ENCODE peak calls at places on chromosomes 1 and 21, in seven cellular contexts. One of them, this sample, is unnamed.

GRCh38 chr21:25944082-25944481 is 209.3 kb downstream of the GABPA start:
- DNase-seq in CD8-positive, alpha-beta T cell: no peak
- DNase-seq in astrocyte: no peak
- DNase-seq in tibial nerve: no peak
- DNase-seq in omental fat pad: no peak
- DNase-seq in psoas muscle: no peak
- DNase-seq in BJ: no peak
- DNase-seq in this sample: no peak

GRCh38 chr1:111733996-111734369 is 5.2 kb downstream of the INKA2 start:
- DNase-seq in omental fat pad: no peak
- DNase-seq in BJ: no peak
- DNase-seq in psoas muscle: no peak
- DNase-seq in astrocyte: no peak
- DNase-seq in CD8-positive, alpha-beta T cell: no peak
- DNase-seq in tibial nerve: peak; percentile 23
- DNase-seq in this sample: no peak

GRCh38 chr1:25774921-25775774 is 24.8 kb upstream of the SELENON start:
- DNase-seq in astrocyte: no peak
- DNase-seq in BJ: no peak
- DNase-seq in omental fat pad: no peak
- DNase-seq in psoas muscle: no peak
- DNase-seq in tibial nerve: no peak
- DNase-seq in CD8-positive, alpha-beta T cell: peak; percentile 96
- DNase-seq in this sample: no peak

GRCh38 chr1:208137144-208137682 is 107.0 kb downstream of the PLXNA2 start:
- DNase-seq in BJ: no peak
- DNase-seq in psoas muscle: no peak
- DNase-seq in tibial nerve: no peak
- DNase-seq in omental fat pad: no peak
- DNase-seq in CD8-positive, alpha-beta T cell: no peak
- DNase-seq in astrocyte: peak; percentile 48
- DNase-seq in this sample: no peak

GRCh38 chr1:104056786-104057185 is 307.1 kb downstream of the AMY1C start:
- DNase-seq in astrocyte: no peak
- DNase-seq in psoas muscle: no peak
- DNase-seq in BJ: no peak
- DNase-seq in tibial nerve: no peak
- DNase-seq in omental fat pad: no peak
- DNase-seq in CD8-positive, alpha-beta T cell: no peak
- DNase-seq in this sample: no peak

GRCh38 chr1:38275960-38276359 is 229.4 kb upstream of the POU3F1 start:
- DNase-seq in BJ: no peak
- DNase-seq in omental fat pad: no peak
- DNase-seq in tibial nerve: no peak
- DNase-seq in astrocyte: no peak
- DNase-seq in CD8-positive, alpha-beta T cell: no peak
- DNase-seq in psoas muscle: no peak
- DNase-seq in this sample: no peak

GRCh38 chr1:67696708-67697107 is 11.7 kb downstream of the GADD45A start:
- DNase-seq in psoas muscle: no peak
- DNase-seq in omental fat pad: no peak
- DNase-seq in astrocyte: no peak
- DNase-seq in CD8-positive, alpha-beta T cell: no peak
- DNase-seq in tibial nerve: no peak
- DNase-seq in BJ: no peak
- DNase-seq in this sample: no peak

GRCh38 chr1:192263436-192263835 is 53.4 kb upstream of the RGS21 start:
- DNase-seq in CD8-positive, alpha-beta T cell: no peak
- DNase-seq in BJ: peak; percentile 10
- DNase-seq in omental fat pad: no peak
- DNase-seq in psoas muscle: no peak
- DNase-seq in tibial nerve: no peak
- DNase-seq in astrocyte: peak; percentile 89
- DNase-seq in this sample: no peak

GRCh38 chr1:54653036-54653435 is 11.4 kb downstream of the MROH7 start:
- DNase-seq in psoas muscle: no peak
- DNase-seq in omental fat pad: no peak
- DNase-seq in tibial nerve: no peak
- DNase-seq in BJ: no peak
- DNase-seq in astrocyte: no peak
- DNase-seq in CD8-positive, alpha-beta T cell: no peak
- DNase-seq in this sample: no peak

GRCh38 chr1:11054181-11054580 is 5.6 kb downstream of the SRM start:
- DNase-seq in omental fat pad: no peak
- DNase-seq in BJ: no peak
- DNase-seq in psoas muscle: no peak
- DNase-seq in astrocyte: no peak
- DNase-seq in tibial nerve: no peak
- DNase-seq in CD8-positive, alpha-beta T cell: no peak
- DNase-seq in this sample: no peak

GRCh38 chr1:49465486-49466185 is 558.1 kb downstream of the AGBL4 start:
- DNase-seq in astrocyte: peak; percentile 39
- DNase-seq in psoas muscle: no peak
- DNase-seq in CD8-positive, alpha-beta T cell: no peak
- DNase-seq in BJ: no peak
- DNase-seq in omental fat pad: no peak
- DNase-seq in tibial nerve: no peak
- DNase-seq in this sample: no peak

GRCh38 chr1:202728951-202729350 is 18.7 kb upstream of the SYT2 start:
- DNase-seq in CD8-positive, alpha-beta T cell: no peak
- DNase-seq in BJ: no peak
- DNase-seq in psoas muscle: no peak
- DNase-seq in tibial nerve: no peak
- DNase-seq in omental fat pad: no peak
- DNase-seq in astrocyte: no peak
- DNase-seq in this sample: no peak

GRCh38 chr21:44436111-44436611 is 19.1 kb upstream of the LRRC3 start:
- DNase-seq in CD8-positive, alpha-beta T cell: no peak
- DNase-seq in tibial nerve: no peak
- DNase-seq in psoas muscle: peak; percentile 23
- DNase-seq in BJ: no peak
- DNase-seq in astrocyte: no peak
- DNase-seq in omental fat pad: no peak
- DNase-seq in this sample: no peak

GRCh38 chr1:46062651-46063319 is 69.6 kb downstream of the PIK3R3 start:
- DNase-seq in psoas muscle: no peak
- DNase-seq in BJ: no peak
- DNase-seq in astrocyte: no peak
- DNase-seq in tibial nerve: no peak
- DNase-seq in omental fat pad: no peak
- DNase-seq in CD8-positive, alpha-beta T cell: no peak
- DNase-seq in this sample: no peak

GRCh38 chr1:225228871-225229303 is 199.0 kb downstream of the LBR start:
- DNase-seq in CD8-positive, alpha-beta T cell: no peak
- DNase-seq in psoas muscle: no peak
- DNase-seq in astrocyte: no peak
- DNase-seq in BJ: no peak
- DNase-seq in tibial nerve: no peak
- DNase-seq in omental fat pad: no peak
- DNase-seq in this sample: no peak

GRCh38 chr1:161733526-161733925 is 12.2 kb downstream of the FCRLB start:
- DNase-seq in psoas muscle: no peak
- DNase-seq in astrocyte: peak; percentile 87
- DNase-seq in omental fat pad: no peak
- DNase-seq in tibial nerve: no peak
- DNase-seq in BJ: peak; percentile 90
- DNase-seq in CD8-positive, alpha-beta T cell: no peak
- DNase-seq in this sample: no peak

GRCh38 chr1:201582261-201582951 is 43.5 kb downstream of the NAV1 start:
- DNase-seq in astrocyte: peak; percentile 52
- DNase-seq in tibial nerve: peak; percentile 47
- DNase-seq in CD8-positive, alpha-beta T cell: no peak
- DNase-seq in omental fat pad: no peak
- DNase-seq in psoas muscle: no peak
- DNase-seq in BJ: no peak
- DNase-seq in this sample: no peak

GRCh38 chr1:96482615-96483014 is 239.0 kb upstream of the PTBP2 start:
- DNase-seq in tibial nerve: no peak
- DNase-seq in psoas muscle: no peak
- DNase-seq in CD8-positive, alpha-beta T cell: no peak
- DNase-seq in omental fat pad: no peak
- DNase-seq in astrocyte: no peak
- DNase-seq in BJ: no peak
- DNase-seq in this sample: no peak

GRCh38 chr1:166283190-166283589 is 116.4 kb upstream of the FAM78B start:
- DNase-seq in omental fat pad: no peak
- DNase-seq in tibial nerve: no peak
- DNase-seq in psoas muscle: no peak
- DNase-seq in astrocyte: no peak
- DNase-seq in BJ: no peak
- DNase-seq in CD8-positive, alpha-beta T cell: no peak
- DNase-seq in this sample: no peak

GRCh38 chr1:172627702-172628101 is 31.2 kb upstream of the FASLG start:
- DNase-seq in astrocyte: no peak
- DNase-seq in BJ: no peak
- DNase-seq in tibial nerve: no peak
- DNase-seq in psoas muscle: no peak
- DNase-seq in omental fat pad: no peak
- DNase-seq in CD8-positive, alpha-beta T cell: no peak
- DNase-seq in this sample: no peak

GRCh38 chr1:154171222-154171583 is 16.3 kb upstream of the NUP210L start:
- DNase-seq in omental fat pad: no peak
- DNase-seq in CD8-positive, alpha-beta T cell: no peak
- DNase-seq in BJ: no peak
- DNase-seq in tibial nerve: no peak
- DNase-seq in psoas muscle: no peak
- DNase-seq in astrocyte: no peak
- DNase-seq in this sample: no peak

GRCh38 chr1:171794085-171794484 is 12.6 kb downstream of the METTL13 start:
- DNase-seq in psoas muscle: no peak
- DNase-seq in astrocyte: peak; percentile 62
- DNase-seq in CD8-positive, alpha-beta T cell: no peak
- DNase-seq in omental fat pad: no peak
- DNase-seq in BJ: no peak
- DNase-seq in tibial nerve: no peak
- DNase-seq in this sample: no peak

GRCh38 chr1:208737922-208738321 is 493.7 kb upstream of the PLXNA2 start:
- DNase-seq in CD8-positive, alpha-beta T cell: no peak
- DNase-seq in omental fat pad: no peak
- DNase-seq in psoas muscle: no peak
- DNase-seq in tibial nerve: no peak
- DNase-seq in BJ: no peak
- DNase-seq in astrocyte: no peak
- DNase-seq in this sample: no peak

GRCh38 chr1:163230827-163231226 is 28.1 kb upstream of the RGS5 start:
- DNase-seq in psoas muscle: no peak
- DNase-seq in omental fat pad: no peak
- DNase-seq in tibial nerve: no peak
- DNase-seq in astrocyte: no peak
- DNase-seq in BJ: no peak
- DNase-seq in CD8-positive, alpha-beta T cell: no peak
- DNase-seq in this sample: no peak
- TF ChIP-seq CTCF in psoas muscle: no peak
- TF ChIP-seq CTCF in omental fat pad: no peak
- TF ChIP-seq CTCF in tibial nerve: no peak
- TF ChIP-seq CTCF in astrocyte: no peak
- TF ChIP-seq CTCF in BJ: no peak
- TF ChIP-seq CTCF in CD8-positive, alpha-beta T cell: no peak
- TF ChIP-seq CTCF in this sample: no peak

GRCh38 chr1:2165636-2166035 is 28.9 kb downstream of the FAAP20 start:
- DNase-seq in CD8-positive, alpha-beta T cell: no peak
- DNase-seq in astrocyte: no peak
- DNase-seq in BJ: no peak
- DNase-seq in tibial nerve: no peak
- DNase-seq in omental fat pad: no peak
- DNase-seq in psoas muscle: no peak
- DNase-seq in this sample: no peak

GRCh38 chr1:2166695-2167094 is 27.9 kb downstream of the FAAP20 start:
- DNase-seq in CD8-positive, alpha-beta T cell: no peak
- DNase-seq in omental fat pad: no peak
- DNase-seq in BJ: no peak
- DNase-seq in astrocyte: no peak
- DNase-seq in tibial nerve: no peak
- DNase-seq in psoas muscle: no peak
- DNase-seq in this sample: no peak

GRCh38 chr1:2160691-2161320 is 33.8 kb downstream of the FAAP20 start:
- DNase-seq in tibial nerve: no peak
- DNase-seq in psoas muscle: no peak
- DNase-seq in BJ: no peak
- DNase-seq in omental fat pad: no peak
- DNase-seq in CD8-positive, alpha-beta T cell: no peak
- DNase-seq in astrocyte: no peak
- DNase-seq in this sample: no peak

GRCh38 chr1:2166254-2166653 is 28.3 kb downstream of the FAAP20 start:
- DNase-seq in psoas muscle: no peak
- DNase-seq in CD8-positive, alpha-beta T cell: no peak
- DNase-seq in astrocyte: no peak
- DNase-seq in omental fat pad: no peak
- DNase-seq in BJ: no peak
- DNase-seq in tibial nerve: no peak
- DNase-seq in this sample: no peak

GRCh38 chr1:2163205-2163604 is 31.4 kb downstream of the FAAP20 start:
- DNase-seq in CD8-positive, alpha-beta T cell: peak; percentile 50
- DNase-seq in BJ: no peak
- DNase-seq in omental fat pad: no peak
- DNase-seq in astrocyte: no peak
- DNase-seq in psoas muscle: no peak
- DNase-seq in tibial nerve: no peak
- DNase-seq in this sample: no peak
- TF ChIP-seq CTCF in CD8-positive, alpha-beta T cell: no peak
- TF ChIP-seq CTCF in BJ: no peak
- TF ChIP-seq CTCF in omental fat pad: no peak
- TF ChIP-seq CTCF in astrocyte: peak; percentile 8
- TF ChIP-seq CTCF in psoas muscle: no peak
- TF ChIP-seq CTCF in tibial nerve: no peak
- TF ChIP-seq CTCF in this sample: no peak

GRCh38 chr1:152912471-152912870 is 4.1 kb downstream of the IVL start:
- DNase-seq in BJ: no peak
- DNase-seq in omental fat pad: no peak
- DNase-seq in tibial nerve: no peak
- DNase-seq in astrocyte: no peak
- DNase-seq in CD8-positive, alpha-beta T cell: no peak
- DNase-seq in psoas muscle: no peak
- DNase-seq in this sample: no peak

GRCh38 chr1:152912900-152913299 is 4.6 kb downstream of the IVL start:
- DNase-seq in psoas muscle: no peak
- DNase-seq in omental fat pad: no peak
- DNase-seq in tibial nerve: no peak
- DNase-seq in BJ: no peak
- DNase-seq in CD8-positive, alpha-beta T cell: no peak
- DNase-seq in astrocyte: no peak
- DNase-seq in this sample: no peak

GRCh38 chr1:152917794-152918193 is 9.4 kb downstream of the IVL start:
- DNase-seq in omental fat pad: no peak
- DNase-seq in psoas muscle: no peak
- DNase-seq in tibial nerve: no peak
- DNase-seq in BJ: no peak
- DNase-seq in CD8-positive, alpha-beta T cell: no peak
- DNase-seq in astrocyte: no peak
- DNase-seq in this sample: no peak
- TF ChIP-seq CTCF in omental fat pad: no peak
- TF ChIP-seq CTCF in psoas muscle: no peak
- TF ChIP-seq CTCF in tibial nerve: no peak
- TF ChIP-seq CTCF in BJ: peak; percentile 30
- TF ChIP-seq CTCF in CD8-positive, alpha-beta T cell: no peak
- TF ChIP-seq CTCF in astrocyte: peak; percentile 9
- TF ChIP-seq CTCF in this sample: no peak

DNA sequence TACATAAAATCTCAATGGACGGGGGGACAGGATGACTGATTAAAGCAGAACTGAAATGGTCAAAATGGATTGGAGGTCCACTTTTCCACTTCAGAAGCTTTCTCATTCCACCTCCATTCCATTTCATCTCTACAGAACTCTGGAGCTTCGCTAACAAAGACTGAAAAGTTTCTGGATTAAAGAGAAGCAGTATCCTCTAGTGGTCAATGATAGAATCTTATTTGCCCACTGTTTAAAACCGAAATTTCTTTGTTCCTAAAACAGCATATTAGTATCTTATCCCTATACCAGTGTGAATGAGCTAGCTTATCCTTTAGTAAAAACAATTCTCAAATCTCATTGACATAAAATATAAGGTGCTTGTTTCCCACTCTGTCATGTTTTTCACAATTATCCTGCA is 890.6 kb downstream of the KCNT2 start:
- DNase-seq in psoas muscle: no peak
- DNase-seq in omental fat pad: no peak
- DNase-seq in BJ: peak; percentile 9
- DNase-seq in tibial nerve: no peak
- DNase-seq in astrocyte: peak; percentile 11
- DNase-seq in CD8-positive, alpha-beta T cell: no peak
- DNase-seq in this sample: no peak
- TF ChIP-seq CTCF in psoas muscle: no peak
- TF ChIP-seq CTCF in omental fat pad: no peak
- TF ChIP-seq CTCF in BJ: peak; percentile 74
- TF ChIP-seq CTCF in tibial nerve: no peak
- TF ChIP-seq CTCF in astrocyte: peak; percentile 59
- TF ChIP-seq CTCF in CD8-positive, alpha-beta T cell: no peak
- TF ChIP-seq CTCF in this sample: no peak